ENCODE peak calls at places on chromosomes 16 and 17, in six cellular contexts. O is stomach; B is CD4-positive, alpha-beta memory T cell; Q is colonic mucosa; R is MM.1S; U is heart left ventricle. S is an unnamed sample. For H3K9me3 and H3K4me1, the result is how much of the 10 kb centered on the place peaks cover.

GRCh38 chr16:87740909-87741424 is 24.8 kb downstream of the KLHDC4 start:
- DNase-seq in R (no peak), Q (no peak), B (no peak), U (peak), O (no peak), S (no peak)

GRCh38 chr16:2898831-2899563 is 12.7 kb upstream of the FLYWCH1 start:
- DNase-seq in O (no peak), B (no peak), U (no peak), Q (no peak), R (no peak), S (no peak)

GRCh38 chr16:85326113-85326793 is 214.0 kb upstream of the CIBAR2 start:
- DNase-seq in O (no peak), Q (no peak), R (no peak), B (no peak), U (no peak), S (no peak)

GRCh38 chr16:52912565-52913173 is 140.0 kb downstream of the CHD9NB start:
- DNase-seq in U (peak), B (no peak), Q (peak), O (peak), R (peak), S (no peak)

GRCh38 chr17:5121186-5121841 is 5.5 kb downstream of the USP6 start:
- DNase-seq in B (no peak), U (no peak), O (peak), R (no peak), Q (no peak), S (no peak)

GRCh38 chr16:48454051-48454450 is 68.8 kb upstream of the SIAH1 start:
- DNase-seq in B (no peak), U (no peak), R (no peak), O (no peak), Q (no peak), S (no peak)

GRCh38 chr16:70803354-70803753 is 2.4 kb upstream of the VAC14 start:
- DNase-seq in B (no peak), O (no peak), Q (no peak), R (no peak), U (no peak), S (no peak)

GRCh38 chr17:50279181-50279526 is 4.9 kb downstream of the TMEM92 start:
- DNase-seq in B (no peak), U (no peak), R (no peak), Q (no peak), O (no peak), S (no peak)

GRCh38 chr16:85621698-85622433 is 8.7 kb downstream of the GSE1 start:
- DNase-seq in O (peak), B (no peak), Q (peak), U (no peak), R (no peak), S (no peak)

GRCh38 chr17:21292867-21293845 is 8.6 kb downstream of the MAP2K3 start:
- DNase-seq in Q (no peak), B (no peak), O (no peak), U (no peak), R (no peak), S (no peak)

GRCh38 chr17:49842846-49843245 is 5.0 kb downstream of the TAC4 start:
- DNase-seq in O (no peak), R (no peak), Q (no peak), B (no peak), U (no peak), S (no peak)

GRCh38 chr17:77833769-77834168 is 124.7 kb upstream of the TNRC6C start:
- DNase-seq in B (no peak), R (no peak), Q (no peak), O (no peak), U (no peak), S (no peak)

GRCh38 chr16:83624436-83625120 is 183.2 kb upstream of the HSBP1 start:
- DNase-seq in U (no peak), R (no peak), O (no peak), B (no peak), Q (no peak), S (no peak)

GRCh38 chr17:34499576-34499975 is 79.8 kb upstream of the TMEM132E start:
- DNase-seq in Q (no peak), O (no peak), B (no peak), U (no peak), R (peak), S (no peak)

DNA sequence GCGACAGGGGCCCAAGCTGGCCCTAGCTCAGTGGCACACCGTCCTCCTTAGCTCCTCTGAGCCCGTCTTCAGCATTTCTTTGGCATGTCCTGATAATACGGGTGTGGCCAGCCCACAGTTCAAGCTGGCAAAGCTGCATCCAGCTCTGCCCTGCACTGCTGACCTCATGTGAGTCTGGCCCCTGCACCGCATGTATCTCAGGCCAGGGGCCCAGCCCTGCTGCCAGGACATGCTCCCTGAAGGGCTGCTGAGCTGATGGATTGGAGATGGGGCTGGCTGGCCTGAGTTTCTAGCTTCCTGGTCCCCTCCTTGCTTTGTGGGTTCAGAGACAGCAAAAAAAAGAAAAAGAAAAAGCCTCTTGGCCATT is 2.4 kb downstream of the DOC2B start:
- DNase-seq in R (no peak), O (no peak), B (no peak), U (peak), Q (no peak), S (no peak)
- H3K9me3 ChIP-seq in R (under half), O (under half), B (under half), U (under half), Q (under half), S (under half)

GRCh38 chr16:72197556-72197955 is 25.6 kb upstream of the PMFBP1 start:
- DNase-seq in U (no peak), B (no peak), Q (no peak), R (no peak), O (no peak), S (no peak)

GRCh38 chr16:72201387-72201786 is 29.4 kb upstream of the PMFBP1 start:
- DNase-seq in B (no peak), O (no peak), U (no peak), Q (no peak), R (no peak), S (no peak)

GRCh38 chr16:72198021-72198420 is 26.1 kb upstream of the PMFBP1 start:
- DNase-seq in Q (no peak), O (no peak), U (peak), R (no peak), B (no peak), S (no peak)

GRCh38 chr16:72199938-72200337 is 28.0 kb upstream of the PMFBP1 start:
- DNase-seq in U (no peak), Q (no peak), R (no peak), B (no peak), O (no peak), S (no peak)

GRCh38 chr16:72198641-72199250 is 26.8 kb upstream of the PMFBP1 start:
- DNase-seq in U (no peak), O (no peak), Q (no peak), R (no peak), B (no peak), S (no peak)
- H3K4me3 ChIP-seq in U (no peak), O (no peak), Q (no peak), R (no peak), B (no peak), S (no peak)

GRCh38 chr16:24773771-24774427 is 44.4 kb downstream of the TNRC6A start:
- DNase-seq in B (peak), U (no peak), O (no peak), R (no peak), Q (no peak), S (no peak)
- H3K4me1 ChIP-seq in B (under half), U (under half), O (under half), R (under half), Q (under half), S (under half)

GRCh38 chr17:82799591-82799990 is 40.2 kb downstream of the ZNF750 start:
- DNase-seq in U (no peak), O (no peak), B (no peak), R (no peak), Q (peak), S (no peak)
- H3K9me3 ChIP-seq in U (under half), O (under half), B (under half), R (under half), Q (under half), S (under half)

GRCh38 chr16:68658258-68658973 is 13.3 kb downstream of the CDH3 start:
- DNase-seq in R (no peak), U (no peak), O (no peak), B (no peak), Q (peak), S (no peak)
- H3K4me3 ChIP-seq in R (no peak), U (no peak), O (no peak), B (no peak), Q (no peak), S (no peak)

GRCh38 chr17:17752822-17753448 is 71.7 kb downstream of the RAI1 start:
- DNase-seq in O (no peak), B (no peak), R (no peak), Q (no peak), U (no peak), S (no peak)
- H3K4me1 ChIP-seq in O (under half), B (half or more), R (under half), Q (under half), U (under half), S (under half)

GRCh38 chr16:35308674-35309073 is 1849.3 kb downstream of the TP53TG3F start:
- DNase-seq in O (no peak), B (no peak), Q (no peak), U (no peak), R (no peak), S (no peak)
- H3K9me3 ChIP-seq in O (under half), B (under half), Q (under half), U (under half), R (under half), S (under half)

GRCh38 chr16:49800441-49800840 is 55.5 kb downstream of the ZNF423 start:
- DNase-seq in O (no peak), R (no peak), U (no peak), Q (no peak), B (no peak), S (no peak)
- H3K4me3 ChIP-seq in O (no peak), R (no peak), U (no peak), Q (no peak), B (no peak), S (no peak)